ENCODE peak calls at places on chromosomes 11 and 22, in eight cellular contexts. One of them, this sample, is unnamed.
A peak's percentile ranks its signal among the peaks of the same experiment; 100 is the strongest.

GRCh38 chr22:40213478-40213877 is 35.8 kb downstream of the TNRC6B start:
- DNase-seq in activated gamma-delta T cell: no peak
- DNase-seq in mucosa of gallbladder: no peak
- DNase-seq in dorsolateral prefrontal cortex: no peak
- DNase-seq in KG1: no peak
- DNase-seq in smooth muscle cell of the brain vasculature: no peak
- DNase-seq in effector CD4-positive, alpha-beta T cell: no peak
- DNase-seq in activated CD4-positive, alpha-beta T cell treated with anti-CD3 and anti-CD28 coated beads, Interleukin-2, amount 50 U/mL, for 24 hours: no peak
- DNase-seq in this sample: no peak

GRCh38 chr22:38187413-38188212 is 6.0 kb upstream of the PLA2G6 start:
- DNase-seq in KG1: no peak
- DNase-seq in activated gamma-delta T cell: no peak
- DNase-seq in activated CD4-positive, alpha-beta T cell treated with anti-CD3 and anti-CD28 coated beads, Interleukin-2, amount 50 U/mL, for 24 hours: no peak
- DNase-seq in dorsolateral prefrontal cortex: peak; percentile 45
- DNase-seq in effector CD4-positive, alpha-beta T cell: no peak
- DNase-seq in smooth muscle cell of the brain vasculature: no peak
- DNase-seq in mucosa of gallbladder: peak; percentile 61
- DNase-seq in this sample: no peak

GRCh38 chr11:36131719-36132349 is 157.4 kb downstream of the COMMD9 start:
- DNase-seq in effector CD4-positive, alpha-beta T cell: no peak
- DNase-seq in dorsolateral prefrontal cortex: peak; percentile 78
- DNase-seq in smooth muscle cell of the brain vasculature: no peak
- DNase-seq in mucosa of gallbladder: peak; percentile 40
- DNase-seq in activated gamma-delta T cell: no peak
- DNase-seq in activated CD4-positive, alpha-beta T cell treated with anti-CD3 and anti-CD28 coated beads, Interleukin-2, amount 50 U/mL, for 24 hours: no peak
- DNase-seq in KG1: no peak
- DNase-seq in this sample: peak; percentile 52

GRCh38 chr11:118530683-118531596 is at the start of gene TMEM25:
- DNase-seq in activated gamma-delta T cell: peak; percentile 57
- DNase-seq in effector CD4-positive, alpha-beta T cell: peak; percentile 66
- DNase-seq in dorsolateral prefrontal cortex: peak; percentile 82
- DNase-seq in activated CD4-positive, alpha-beta T cell treated with anti-CD3 and anti-CD28 coated beads, Interleukin-2, amount 50 U/mL, for 24 hours: peak; percentile 52
- DNase-seq in smooth muscle cell of the brain vasculature: no peak
- DNase-seq in mucosa of gallbladder: peak; percentile 63
- DNase-seq in KG1: peak; percentile 79
- DNase-seq in this sample: peak; percentile 95

GRCh38 chr11:134837887-134838232 is 425.8 kb upstream of the B3GAT1 start:
- DNase-seq in dorsolateral prefrontal cortex: no peak
- DNase-seq in smooth muscle cell of the brain vasculature: no peak
- DNase-seq in effector CD4-positive, alpha-beta T cell: no peak
- DNase-seq in KG1: no peak
- DNase-seq in activated gamma-delta T cell: no peak
- DNase-seq in mucosa of gallbladder: no peak
- DNase-seq in activated CD4-positive, alpha-beta T cell treated with anti-CD3 and anti-CD28 coated beads, Interleukin-2, amount 50 U/mL, for 24 hours: no peak
- DNase-seq in this sample: no peak

GRCh38 chr11:377883-378500 is 8.7 kb downstream of the B4GALNT4 start:
- DNase-seq in activated gamma-delta T cell: no peak
- DNase-seq in activated CD4-positive, alpha-beta T cell treated with anti-CD3 and anti-CD28 coated beads, Interleukin-2, amount 50 U/mL, for 24 hours: no peak
- DNase-seq in effector CD4-positive, alpha-beta T cell: no peak
- DNase-seq in dorsolateral prefrontal cortex: no peak
- DNase-seq in mucosa of gallbladder: no peak
- DNase-seq in KG1: no peak
- DNase-seq in smooth muscle cell of the brain vasculature: no peak
- DNase-seq in this sample: no peak

GRCh38 chr11:62612366-62613274 is at the start of the genes EML3 and ROM1:
- DNase-seq in smooth muscle cell of the brain vasculature: no peak
- DNase-seq in KG1: peak; percentile 87
- DNase-seq in mucosa of gallbladder: peak; percentile 81
- DNase-seq in activated CD4-positive, alpha-beta T cell treated with anti-CD3 and anti-CD28 coated beads, Interleukin-2, amount 50 U/mL, for 24 hours: peak; percentile 79
- DNase-seq in activated gamma-delta T cell: peak; percentile 75
- DNase-seq in effector CD4-positive, alpha-beta T cell: peak; percentile 80
- DNase-seq in dorsolateral prefrontal cortex: peak; percentile 67
- DNase-seq in this sample: peak; percentile 93

GRCh38 chr22:30892286-30892685 is 76.3 kb downstream of the MORC2 start:
- DNase-seq in activated gamma-delta T cell: no peak
- DNase-seq in KG1: no peak
- DNase-seq in dorsolateral prefrontal cortex: no peak
- DNase-seq in activated CD4-positive, alpha-beta T cell treated with anti-CD3 and anti-CD28 coated beads, Interleukin-2, amount 50 U/mL, for 24 hours: no peak
- DNase-seq in effector CD4-positive, alpha-beta T cell: no peak
- DNase-seq in mucosa of gallbladder: no peak
- DNase-seq in smooth muscle cell of the brain vasculature: no peak
- DNase-seq in this sample: no peak

GRCh38 chr22:39896313-39896996 is 2.9 kb upstream of the ENTHD1 start:
- DNase-seq in KG1: no peak
- DNase-seq in smooth muscle cell of the brain vasculature: no peak
- DNase-seq in effector CD4-positive, alpha-beta T cell: no peak
- DNase-seq in mucosa of gallbladder: no peak
- DNase-seq in activated gamma-delta T cell: no peak
- DNase-seq in dorsolateral prefrontal cortex: no peak
- DNase-seq in activated CD4-positive, alpha-beta T cell treated with anti-CD3 and anti-CD28 coated beads, Interleukin-2, amount 50 U/mL, for 24 hours: no peak
- DNase-seq in this sample: no peak

GRCh38 chr11:84899740-84900139 is 727.4 kb downstream of the DLG2 start:
- DNase-seq in smooth muscle cell of the brain vasculature: no peak
- DNase-seq in mucosa of gallbladder: no peak
- DNase-seq in dorsolateral prefrontal cortex: no peak
- DNase-seq in activated CD4-positive, alpha-beta T cell treated with anti-CD3 and anti-CD28 coated beads, Interleukin-2, amount 50 U/mL, for 24 hours: no peak
- DNase-seq in effector CD4-positive, alpha-beta T cell: no peak
- DNase-seq in activated gamma-delta T cell: no peak
- DNase-seq in KG1: no peak
- DNase-seq in this sample: no peak

GRCh38 chr11:119618208-119618909 is 110.6 kb downstream of the NECTIN1 start:
- DNase-seq in KG1: no peak
- DNase-seq in effector CD4-positive, alpha-beta T cell: no peak
- DNase-seq in activated gamma-delta T cell: no peak
- DNase-seq in smooth muscle cell of the brain vasculature: no peak
- DNase-seq in activated CD4-positive, alpha-beta T cell treated with anti-CD3 and anti-CD28 coated beads, Interleukin-2, amount 50 U/mL, for 24 hours: no peak
- DNase-seq in mucosa of gallbladder: peak; percentile 77
- DNase-seq in dorsolateral prefrontal cortex: peak; percentile 14
- DNase-seq in this sample: no peak

GRCh38 chr11:77074626-77075221 is 8.0 kb downstream of the CAPN5 start:
- DNase-seq in activated gamma-delta T cell: no peak
- DNase-seq in mucosa of gallbladder: no peak
- DNase-seq in dorsolateral prefrontal cortex: no peak
- DNase-seq in KG1: no peak
- DNase-seq in smooth muscle cell of the brain vasculature: no peak
- DNase-seq in effector CD4-positive, alpha-beta T cell: no peak
- DNase-seq in activated CD4-positive, alpha-beta T cell treated with anti-CD3 and anti-CD28 coated beads, Interleukin-2, amount 50 U/mL, for 24 hours: no peak
- DNase-seq in this sample: no peak

GRCh38 chr11:1733009-1733715 is 17.2 kb downstream of the IFITM10 start:
- DNase-seq in smooth muscle cell of the brain vasculature: no peak
- DNase-seq in mucosa of gallbladder: no peak
- DNase-seq in KG1: no peak
- DNase-seq in activated CD4-positive, alpha-beta T cell treated with anti-CD3 and anti-CD28 coated beads, Interleukin-2, amount 50 U/mL, for 24 hours: no peak
- DNase-seq in activated gamma-delta T cell: no peak
- DNase-seq in effector CD4-positive, alpha-beta T cell: no peak
- DNase-seq in dorsolateral prefrontal cortex: peak; percentile 20
- DNase-seq in this sample: no peak

GRCh38 chr11:76798202-76798581 is 15.0 kb downstream of the TSKU start:
- DNase-seq in effector CD4-positive, alpha-beta T cell: no peak
- DNase-seq in activated CD4-positive, alpha-beta T cell treated with anti-CD3 and anti-CD28 coated beads, Interleukin-2, amount 50 U/mL, for 24 hours: no peak
- DNase-seq in mucosa of gallbladder: peak; percentile 9
- DNase-seq in smooth muscle cell of the brain vasculature: no peak
- DNase-seq in dorsolateral prefrontal cortex: no peak
- DNase-seq in activated gamma-delta T cell: no peak
- DNase-seq in KG1: no peak
- DNase-seq in this sample: no peak

GRCh38 chr22:49240472-49240871 is 587.2 kb downstream of the BRD1 start:
- DNase-seq in dorsolateral prefrontal cortex: no peak
- DNase-seq in activated CD4-positive, alpha-beta T cell treated with anti-CD3 and anti-CD28 coated beads, Interleukin-2, amount 50 U/mL, for 24 hours: no peak
- DNase-seq in effector CD4-positive, alpha-beta T cell: no peak
- DNase-seq in mucosa of gallbladder: no peak
- DNase-seq in activated gamma-delta T cell: no peak
- DNase-seq in smooth muscle cell of the brain vasculature: no peak
- DNase-seq in KG1: no peak
- DNase-seq in this sample: no peak

This sample was measured in 8988T.